ENCODE peak calls at places on chromosome 6, in four cellular contexts. F is IMR-90, C is fibroblast of mammary gland, A is bronchial epithelial cell. U is an unnamed sample.

GRCh38 chr6:98779618-98780017 is 54.8 kb upstream of the POU3F2 start:
- DNase-seq in F (no peak), A (no peak), C (no peak), U (no peak)

GRCh38 chr6:67131827-67132226 is 1424.8 kb upstream of the EYS start:
- DNase-seq in C (peak; percentile 5), A (no peak), F (no peak), U (no peak)

GRCh38 chr6:21918081-21918480 is 324.5 kb downstream of the SOX4 start:
- DNase-seq in A (peak; percentile 59), F (no peak), C (no peak), U (no peak)

GRCh38 chr6:4449409-4449808 is 314.0 kb upstream of the ECI2 start:
- DNase-seq in A (peak; percentile 48), C (no peak), F (no peak), U (no peak)

GRCh38 chr6:37484786-37485170 is 14.9 kb downstream of the CCDC167 start:
- DNase-seq in A (no peak), F (no peak), C (no peak), U (no peak)

GRCh38 chr6:166494757-166495486 is 91.6 kb downstream of the RAMACL start:
- DNase-seq in F (no peak), A (no peak), C (no peak), U (no peak)

GRCh38 chr6:30730611-30731435 is 10.7 kb downstream of the TUBB start:
- DNase-seq in F (peak; percentile 47), A (peak; percentile 86), C (peak; percentile 41), U (no peak)

GRCh38 chr6:144657691-144658090 is 372.6 kb downstream of the UTRN start:
- DNase-seq in A (peak; percentile 50), F (no peak), C (no peak), U (no peak)

GRCh38 chr6:134714679-134715078 is 235.2 kb downstream of the ALDH8A1 start:
- DNase-seq in F (peak; percentile 35), C (peak; percentile 74), A (peak; percentile 77), U (no peak)

GRCh38 chr6:46894429-46894828 is 27.3 kb downstream of the ADGRF5 start:
- DNase-seq in C (no peak), F (no peak), A (no peak), U (no peak)

GRCh38 chr6:36692861-36693702 is 4.5 kb upstream of the RAB44 start:
- DNase-seq in F (no peak), A (no peak), C (no peak), U (no peak)

GRCh38 chr6:137728386-137729349 is 138.4 kb upstream of the TNFAIP3 start:
- DNase-seq in C (peak; percentile 84), A (peak; percentile 97), F (peak; percentile 88), U (peak; percentile 95)

GRCh38 chr6:2855061-2855519 is 13.4 kb upstream of the SERPINB1 start:
- DNase-seq in C (no peak), F (no peak), A (no peak), U (no peak)

GRCh38 chr6:162785632-162786242 is 58.0 kb downstream of the PACRG start:
- DNase-seq in F (no peak), A (no peak), C (no peak), U (no peak)

GRCh38 chr6:82954351-82954750 is 111.3 kb downstream of the UBE3D start:
- DNase-seq in A (no peak), C (no peak), F (peak; percentile 41), U (no peak)

GRCh38 chr6:144931172-144932035 is 646.3 kb downstream of the UTRN start:
- DNase-seq in A (peak; percentile 42), C (peak; percentile 57), F (peak; percentile 36), U (peak; percentile 50)

U was measured in AG10803.